ENCODE peak calls at places on chromosomes 12 and 14, in ten cellular contexts. D is ovary; R is CD8-positive, alpha-beta T cell; C is astrocyte; T is suprapubic skin; Z is brain microvascular endothelial cell; M is esophagus squamous epithelium; H is GM12878; X is lung; E is body of pancreas. O is an unnamed sample.

GRCh38 chr14:100605230-100605629 is 18.0 kb upstream of the BEGAIN start:
- DNase-seq in D (no peak), H (no peak), X (no peak), M (no peak), T (no peak), R (no peak), E (no peak), C (no peak), Z (no peak), O (no peak)

GRCh38 chr14:22900088-22900799 is 17.2 kb downstream of the REM2 start:
- DNase-seq in D (no peak), H (peak; percentile 47), R (no peak), X (no peak), C (peak; percentile 41), Z (peak; percentile 74), T (no peak), E (peak; percentile 52), M (no peak), O (peak; percentile 63)

GRCh38 chr14:52824479-52824878 is 33.1 kb upstream of the GNPNAT1 start:
- DNase-seq in M (no peak), X (no peak), Z (no peak), D (no peak), E (no peak), H (no peak), C (peak; percentile 6), R (no peak), T (no peak), O (no peak)

GRCh38 chr12:69239922-69240624 is 704 bp downstream of the CPSF6 start:
- DNase-seq in Z (peak; percentile 7), E (peak; percentile 47), H (no peak), M (no peak), T (peak; percentile 81), D (peak; percentile 68), R (peak; percentile 20), X (peak; percentile 46), C (peak; percentile 3), O (peak; percentile 39)

GRCh38 chr12:32586390-32586789 is 92.7 kb upstream of the DNM1L start:
- DNase-seq in C (peak; percentile 68), D (no peak), R (no peak), T (no peak), E (no peak), M (no peak), Z (peak; percentile 54), X (no peak), H (no peak), O (no peak)

GRCh38 chr14:22623047-22623446 is 21.1 kb downstream of the OR6J1 start:
- DNase-seq in M (no peak), D (no peak), Z (no peak), C (no peak), R (no peak), E (no peak), X (no peak), T (no peak), H (no peak), O (no peak)

GRCh38 chr14:24365600-24366374 is 2.2 kb upstream of the NFATC4 start:
- DNase-seq in H (peak; percentile 38), Z (peak; percentile 87), C (peak; percentile 84), R (peak; percentile 27), X (peak; percentile 88), M (no peak), T (peak; percentile 94), D (peak; percentile 90), E (peak; percentile 94), O (peak; percentile 92)

GRCh38 chr14:101249676-101250036 is 311.6 kb upstream of the DIO3 start:
- DNase-seq in E (no peak), D (no peak), T (peak; percentile 63), R (no peak), Z (no peak), X (no peak), M (no peak), H (no peak), C (no peak), O (no peak)

GRCh38 chr12:108430245-108430644 is 84.8 kb upstream of the FICD start:
- DNase-seq in E (peak; percentile 8), R (no peak), M (no peak), T (no peak), X (no peak), D (no peak), Z (no peak), H (no peak), C (no peak), O (no peak)

GRCh38 chr12:42468853-42469252 is 120.7 kb downstream of the PRICKLE1 start:
- DNase-seq in X (no peak), E (no peak), C (no peak), T (no peak), D (no peak), H (no peak), M (no peak), Z (no peak), R (no peak), O (no peak)

GRCh38 chr14:48943913-48944312 is 642.3 kb downstream of the RPS29 start:
- DNase-seq in M (no peak), Z (no peak), D (no peak), E (no peak), C (peak; percentile 11), X (no peak), H (no peak), T (no peak), R (no peak), O (no peak)

GRCh38 chr12:118357327-118358007 is 15.2 kb downstream of the TAOK3 start:
- DNase-seq in Z (peak; percentile 74), T (no peak), E (peak; percentile 65), R (no peak), M (no peak), D (no peak), H (peak; percentile 62), X (peak; percentile 46), C (no peak), O (no peak)

GRCh38 chr14:50319721-50320120 is 7.6 kb downstream of the DMAC2L start:
- DNase-seq in T (no peak), X (no peak), D (no peak), H (no peak), R (no peak), C (no peak), M (no peak), E (no peak), Z (peak; percentile 22), O (no peak)

GRCh38 chr12:112005419-112006395 is 7.3 kb downstream of the TMEM116 start:
- DNase-seq in M (no peak), X (peak; percentile 52), R (no peak), D (no peak), T (no peak), Z (no peak), C (no peak), E (peak; percentile 46), H (no peak), O (peak; percentile 39)

GRCh38 chr14:63760014-63760413 is 32.1 kb upstream of the SGPP1 start:
- DNase-seq in M (no peak), Z (no peak), E (no peak), H (no peak), C (no peak), X (no peak), R (no peak), D (no peak), T (no peak), O (no peak)

GRCh38 chr14:64923015-64923414 is 8.8 kb downstream of the CHURC1 start:
- DNase-seq in R (no peak), E (no peak), Z (no peak), X (no peak), D (no peak), C (no peak), M (no peak), T (no peak), H (no peak), O (no peak)

GRCh38 chr14:64928239-64929002 is 14.1 kb downstream of the GPX2 start:
- DNase-seq in Z (no peak), X (no peak), R (no peak), T (no peak), H (peak; percentile 46), M (no peak), C (no peak), E (no peak), D (no peak), O (no peak)

GRCh38 chr14:64929003-64929337 is 13.6 kb downstream of the GPX2 start:
- DNase-seq in M (no peak), Z (no peak), H (no peak), D (no peak), E (no peak), X (no peak), R (no peak), T (no peak), C (no peak), O (peak; percentile 18)

GRCh38 chr14:64930085-64930843 is 12.3 kb downstream of the GPX2 start:
- DNase-seq in X (no peak), C (peak; percentile 57), R (no peak), M (no peak), T (no peak), H (no peak), D (no peak), Z (no peak), E (no peak), O (no peak)

GRCh38 chr14:64926398-64926995 is 12.2 kb downstream of the CHURC1 start:
- DNase-seq in H (no peak), M (no peak), E (no peak), D (no peak), X (no peak), T (no peak), R (no peak), C (no peak), Z (no peak), O (no peak)
- H3K36me3 ChIP-seq in H (peaks cover 2% of the 10 kb centered on the region), M (peaks cover 77% of the 10 kb centered on the region), E (peaks cover 5% of the 10 kb centered on the region), D (no peaks in the 10 kb centered on the region), X (peaks cover 15% of the 10 kb centered on the region), T (peaks cover 59% of the 10 kb centered on the region), R (peaks cover 8% of the 10 kb centered on the region), C (peaks cover 26% of the 10 kb centered on the region), Z (peaks cover 16% of the 10 kb centered on the region), O (peaks cover 31% of the 10 kb centered on the region)

DNA sequence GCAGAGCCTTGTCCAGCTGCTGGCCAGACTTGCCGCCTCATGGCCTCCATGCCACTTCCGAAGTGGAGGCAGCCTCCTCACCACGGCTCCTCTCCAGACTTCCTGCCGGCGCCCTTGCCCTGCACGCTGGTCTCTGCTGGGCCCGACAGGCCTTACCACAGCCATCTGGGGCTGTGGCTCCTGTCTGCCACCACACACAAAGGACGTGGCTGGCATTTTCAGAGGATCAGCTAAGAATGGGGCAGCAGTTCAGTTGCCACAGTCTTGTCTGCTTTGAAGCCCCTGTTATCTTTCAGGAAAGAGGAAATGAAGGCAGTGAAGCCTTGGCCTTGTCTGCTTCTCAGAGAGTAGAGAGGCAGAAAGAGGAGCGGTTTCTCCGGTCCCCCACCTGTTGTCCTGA is 178.0 kb upstream of the FKBP4 start:
- DNase-seq in X (no peak), Z (no peak), E (no peak), D (no peak), C (no peak), M (no peak), T (no peak), R (no peak), H (no peak), O (no peak)
- H3K27ac ChIP-seq in X (no peak overlapping the region), Z (no peak overlapping the region), E (no peak overlapping the region), D (no peak overlapping the region), C (no peak overlapping the region), M (no peak overlapping the region), T (no peak overlapping the region), R (no peak overlapping the region), H (no peak overlapping the region), O (no peak overlapping the region)

GRCh38 chr14:75675265-75675960 is 14.4 kb downstream of the TTLL5 start:
- DNase-seq in M (no peak), X (no peak), E (no peak), Z (no peak), T (no peak), H (no peak), C (no peak), D (no peak), R (no peak), O (no peak)
- TF ChIP-seq CTCF in M (no peak), X (no peak), E (no peak), Z (peak; percentile 59), T (no peak), H (no peak), C (peak; percentile 22), D (no peak), R (no peak), O (peak; percentile 25)

GRCh38 chr14:70330596-70330995 is 28.9 kb downstream of the COX16 start:
- DNase-seq in D (no peak), H (no peak), T (no peak), C (no peak), E (no peak), R (no peak), M (no peak), Z (no peak), X (no peak), O (no peak)
- H3K36me3 ChIP-seq in D (no peaks in the 10 kb centered on the region), H (peaks cover 6% of the 10 kb centered on the region), T (peaks cover 43% of the 10 kb centered on the region), C (peaks cover 4% of the 10 kb centered on the region), E (peaks cover 8% of the 10 kb centered on the region), R (peaks cover 10% of the 10 kb centered on the region), M (peaks cover 70% of the 10 kb centered on the region), Z (no peaks in the 10 kb centered on the region), X (peaks cover 12% of the 10 kb centered on the region), O (peaks cover 23% of the 10 kb centered on the region)